ENCODE peak calls at places on chromosomes 4 and X, in ten cellular contexts. U, C, H, Z, F, K, G, O, E and T are unnamed samples.

GRCh38 chr4:83212041-83212851 is 72.4 kb downstream of the COQ2 start:
- DNase-seq in G (no peak), E (no peak), K (no peak), U (peak), O (no peak), Z (no peak), F (no peak), C (no peak), H (no peak), T (no peak)

GRCh38 chr4:159171287-159171686 is 68.4 kb downstream of the RAPGEF2 start:
- DNase-seq in Z (no peak), F (no peak), G (no peak), H (no peak), O (no peak), C (no peak), E (no peak), U (no peak), K (no peak), T (no peak)

GRCh38 chr4:33722254-33722653 is 2522.1 kb downstream of the ARAP2 start:
- DNase-seq in H (no peak), U (no peak), Z (no peak), F (no peak), O (no peak), K (peak), E (no peak), G (peak), C (no peak), T (peak)

GRCh38 chrX:57821703-57822375 is 88.4 kb downstream of the ZXDA start:
- DNase-seq in Z (peak), C (peak), E (no peak), U (peak), H (peak), G (peak), F (no peak), K (peak), O (peak), T (peak)

GRCh38 chr4:125323547-125324100 is 8.9 kb downstream of the FAT4 start:
- DNase-seq in O (no peak), U (no peak), G (peak), F (no peak), E (no peak), H (no peak), C (no peak), Z (no peak), K (peak), T (peak)

GRCh38 chrX:97401154-97401553 is 517.4 kb downstream of the RPA4 start:
- DNase-seq in U (no peak), G (no peak), K (no peak), E (no peak), C (no peak), Z (no peak), F (no peak), H (no peak), O (no peak), T (no peak)

GRCh38 chr4:150089732-150090131 is 11.5 kb downstream of the DCLK2 start:
- DNase-seq in K (peak), U (no peak), Z (no peak), O (no peak), C (no peak), F (no peak), E (no peak), H (no peak), G (no peak), T (no peak)

GRCh38 chr4:155442267-155443105 is 65.7 kb upstream of the MAP9 start:
- DNase-seq in H (peak), E (peak), U (peak), F (peak), C (peak), K (peak), Z (peak), O (peak), G (peak), T (peak)

GRCh38 chrX:101417981-101418841 is 10.2 kb downstream of the HNRNPH2 start:
- DNase-seq in U (peak), O (no peak), H (peak), F (peak), Z (no peak), C (peak), E (no peak), G (peak), K (peak), T (no peak)

GRCh38 chrX:53186363-53186762 is 38.6 kb downstream of the KDM5C start:
- DNase-seq in C (no peak), F (no peak), G (peak), E (no peak), Z (no peak), H (no peak), U (no peak), K (no peak), O (no peak), T (peak)

GRCh38 chrX:107629533-107629909 is 1.2 kb downstream of the PRPS1 start:
- DNase-seq in E (no peak), K (peak), U (peak), Z (peak), C (no peak), G (peak), O (no peak), H (peak), F (no peak), T (no peak)

GRCh38 chr4:8071741-8072140 is 86.9 kb downstream of the ABLIM2 start:
- DNase-seq in E (no peak), K (no peak), G (no peak), H (no peak), F (peak), Z (no peak), U (no peak), C (no peak), O (no peak), T (no peak)

GRCh38 chrX:15050395-15050794 is 177.2 kb downstream of the MOSPD2 start:
- DNase-seq in G (no peak), H (no peak), K (no peak), O (no peak), U (no peak), E (no peak), Z (no peak), C (no peak), F (no peak), T (no peak)

GRCh38 chr4:179671609-179672008 is 2229.4 kb upstream of the AGA start:
- DNase-seq in K (peak), U (no peak), E (no peak), C (no peak), H (no peak), G (no peak), O (no peak), Z (no peak), F (no peak), T (no peak)

GRCh38 chrX:110442631-110443030 is 84.0 kb downstream of the RTL9 start:
- DNase-seq in K (peak), E (no peak), C (no peak), H (peak), F (no peak), G (peak), Z (no peak), U (no peak), O (no peak), T (peak)

GRCh38 chr4:111454961-111455360 is 690.3 kb upstream of the FAM241A start:
- DNase-seq in Z (no peak), F (no peak), O (no peak), K (no peak), H (no peak), U (no peak), E (no peak), C (no peak), G (no peak), T (no peak)

GRCh38 chrX:154531626-154532025 is 15.0 kb downstream of the G6PD start:
- DNase-seq in U (no peak), O (no peak), F (peak), K (no peak), C (no peak), G (no peak), H (no peak), E (no peak), Z (no peak), T (no peak)

GRCh38 chr4:112214397-112215264 is 17.0 kb upstream of the AP1AR start:
- DNase-seq in Z (peak), C (no peak), F (no peak), G (peak), U (peak), K (peak), H (peak), E (no peak), O (no peak), T (no peak)

GRCh38 chrX:136497556-136498048 is at the start of gene HTATSF1:
- DNase-seq in H (no peak), F (peak), O (no peak), U (no peak), E (no peak), C (no peak), G (no peak), Z (peak), K (no peak), T (no peak)

GRCh38 chrX:85243761-85244410 is at the start of the genes SATL1 and ZNF711:
- DNase-seq in H (peak), O (no peak), C (peak), G (no peak), Z (peak), E (no peak), F (peak), U (no peak), K (peak), T (no peak)

GRCh38 chrX:74422576-74423288 is 1.4 kb downstream of the SLC16A2 start:
- DNase-seq in K (peak), C (peak), E (no peak), G (peak), Z (peak), O (no peak), U (no peak), F (peak), H (peak), T (peak)

GRCh38 chr4:83139514-83140156 is 25.1 kb upstream of the PLAC8 start:
- DNase-seq in K (no peak), H (no peak), F (no peak), C (no peak), E (no peak), Z (no peak), O (no peak), U (no peak), G (no peak), T (no peak)